ENCODE peak calls at places on chromosomes 7 and 10, in eight cellular contexts. M is NCI-H510A treated with DMSO at 0.1 percent for 48 hours; Y is NCI-H774; U is stimulated activated CD8-positive, alpha-beta memory T cell treated with anti-CD3 and anti-CD28 coated beads, Interleukin-7, amount 100 ng/mL, for 4 hours; W is CD4-positive, alpha-beta memory T cell; L is Right ventricle myocardium superior; D is glutamatergic neuron; E is H1. Z is an unnamed sample.
A peak's percentile ranks its signal among the peaks of the same experiment; 100 is the strongest.

GRCh38 chr7:121398246-121398645 is 2.1 kb upstream of the FAM3C start:
- DNase-seq in M (no peak), E (no peak), Y (no peak), L (no peak), U (no peak), W (no peak), D (no peak), Z (peak; percentile 42)

GRCh38 chr7:150378853-150379589 is at the start of gene ZNF775:
- DNase-seq in M (peak; percentile 80), D (peak; percentile 97), U (peak; percentile 77), E (peak; percentile 93), Y (peak; percentile 96), W (peak; percentile 92), L (peak; percentile 98), Z (peak; percentile 96)

GRCh38 chr7:113339661-113340060 is 221.3 kb upstream of the SMIM30 start:
- DNase-seq in E (no peak), W (no peak), U (no peak), D (no peak), Y (no peak), M (no peak), L (no peak), Z (no peak)

GRCh38 chr10:125151170-125151823 is 9.1 kb downstream of the CTBP2 start:
- DNase-seq in U (no peak), W (no peak), M (no peak), D (no peak), L (no peak), E (no peak), Y (no peak), Z (no peak)

GRCh38 chr10:132667613-132668394 is 118.1 kb downstream of the NKX6-2 start:
- DNase-seq in U (no peak), W (no peak), M (no peak), E (no peak), L (no peak), D (peak; percentile 29), Y (no peak), Z (no peak)

GRCh38 chr7:30445770-30446169 is 32.8 kb downstream of the NOD1 start:
- DNase-seq in D (peak; percentile 39), U (peak; percentile 66), M (peak; percentile 55), W (peak; percentile 80), L (peak; percentile 88), Y (no peak), E (no peak), Z (peak; percentile 80)

GRCh38 chr7:138468244-138469123 is 8.4 kb downstream of the TRIM24 start:
- DNase-seq in Y (no peak), U (no peak), W (no peak), D (no peak), L (no peak), M (peak; percentile 47), E (no peak), Z (peak; percentile 85)

GRCh38 chr7:22361795-22362194 is 4.8 kb upstream of the RAPGEF5 start:
- DNase-seq in L (no peak), U (no peak), E (no peak), D (no peak), M (peak; percentile 56), Y (peak; percentile 83), W (no peak), Z (peak; percentile 95)

GRCh38 chr7:19970514-19970913 is 197.1 kb upstream of the TMEM196 start:
- DNase-seq in U (no peak), M (no peak), W (no peak), Y (no peak), L (no peak), E (no peak), D (no peak), Z (no peak)

GRCh38 chr10:131316321-131317075 is 5.0 kb upstream of the TCERG1L start:
- DNase-seq in E (no peak), D (no peak), Y (no peak), W (no peak), L (no peak), U (no peak), M (no peak), Z (no peak)

Z was measured in G401.